ENCODE peak calls at places on chromosome 10, in six cellular contexts. N is adrenal gland, U is WERI-Rb-1, J is body of pancreas, X is transverse colon, P is DND-41. I is an unnamed sample.

GRCh38 chr10:77111611-77112550 is 525.7 kb downstream of the KCNMA1 start:
- DNase-seq in N (no peak), U (peak), J (peak), X (no peak), P (peak), I (no peak)

GRCh38 chr10:64637939-64638338 is 1116.7 kb downstream of the REEP3 start:
- DNase-seq in N (no peak), U (no peak), J (no peak), X (no peak), P (no peak), I (no peak)

GRCh38 chr10:101380353-101381017 is 26.5 kb downstream of the BTRC start:
- DNase-seq in N (no peak), U (no peak), J (no peak), X (no peak), P (no peak), I (no peak)

GRCh38 chr10:78549536-78549935 is 515.9 kb downstream of the RPS24 start:
- DNase-seq in N (no peak), U (no peak), J (no peak), X (no peak), P (no peak), I (no peak)

GRCh38 chr10:113056030-113056429 is 106.0 kb downstream of the TCF7L2 start:
- DNase-seq in N (no peak), U (no peak), J (no peak), X (no peak), P (no peak), I (no peak)

GRCh38 chr10:70920519-70920918 is 32.2 kb upstream of the PCBD1 start:
- DNase-seq in N (no peak), U (no peak), J (peak), X (peak), P (no peak), I (peak)

GRCh38 chr10:112027881-112028280 is 155.7 kb downstream of the GPAM start:
- DNase-seq in N (no peak), U (no peak), J (no peak), X (no peak), P (no peak), I (no peak)

GRCh38 chr10:5575144-5575481 is 50.4 kb downstream of the CALML3 start:
- DNase-seq in N (no peak), U (no peak), J (no peak), X (no peak), P (no peak), I (no peak)

GRCh38 chr10:51269816-51270215 is 195.5 kb downstream of the PRKG1 start:
- DNase-seq in N (peak), U (no peak), J (no peak), X (no peak), P (no peak), I (no peak)

GRCh38 chr10:101235766-101236165 is 6.5 kb upstream of the LBX1 start:
- DNase-seq in N (no peak), U (no peak), J (no peak), X (no peak), P (no peak), I (no peak)

GRCh38 chr10:61835069-61835908 is 66.2 kb upstream of the ARID5B start:
- DNase-seq in N (peak), U (peak), J (peak), X (peak), P (peak), I (no peak)

GRCh38 chr10:7293378-7293920 is 117.4 kb downstream of the SFMBT2 start:
- DNase-seq in N (no peak), U (no peak), J (no peak), X (no peak), P (no peak), I (no peak)

GRCh38 chr10:625751-626711 is 63.4 kb downstream of the DIP2C start:
- DNase-seq in N (no peak), U (no peak), J (no peak), X (no peak), P (no peak), I (no peak)

GRCh38 chr10:86480571-86480970 is 41.0 kb downstream of the WAPL start:
- DNase-seq in N (no peak), U (no peak), J (no peak), X (no peak), P (no peak), I (no peak)

GRCh38 chr10:14545827-14546226 is 215.1 kb upstream of the FRMD4A start:
- DNase-seq in N (no peak), U (no peak), J (no peak), X (no peak), P (no peak), I (no peak)

GRCh38 chr10:22714524-22715289 is at the start of gene PIP4K2A:
- DNase-seq in N (peak), U (peak), J (peak), X (peak), P (peak), I (peak)

GRCh38 chr10:30542001-30542861 is 87.3 kb downstream of the LYZL2 start:
- DNase-seq in N (peak), U (no peak), J (no peak), X (no peak), P (no peak), I (no peak)

GRCh38 chr10:90418869-90419652 is 438.8 kb downstream of the HTR7 start:
- DNase-seq in N (no peak), U (no peak), J (no peak), X (no peak), P (no peak), I (no peak)

GRCh38 chr10:105258036-105258673 is 617.1 kb downstream of the SORCS3 start:
- DNase-seq in N (no peak), U (no peak), J (no peak), X (no peak), P (no peak), I (no peak)

GRCh38 chr10:91838199-91838598 is 40.0 kb downstream of the TNKS2 start:
- DNase-seq in N (no peak), U (peak), J (no peak), X (no peak), P (no peak), I (no peak)

GRCh38 chr10:132665946-132666732 is 119.8 kb downstream of the NKX6-2 start:
- DNase-seq in N (no peak), U (no peak), J (no peak), X (no peak), P (no peak), I (no peak)

GRCh38 chr10:110443239-110444008 is 54.3 kb upstream of the DUSP5 start:
- DNase-seq in N (peak), U (no peak), J (no peak), X (peak), P (no peak), I (no peak)

GRCh38 chr10:74415440-74415839 is 264.4 kb downstream of the ADK start:
- DNase-seq in N (no peak), U (no peak), J (no peak), X (no peak), P (no peak), I (no peak)

GRCh38 chr10:80356563-80356999 is at the start of the genes DYDC1 and DYDC2:
- DNase-seq in N (no peak), U (peak), J (peak), X (peak), P (no peak), I (peak)

DNA sequence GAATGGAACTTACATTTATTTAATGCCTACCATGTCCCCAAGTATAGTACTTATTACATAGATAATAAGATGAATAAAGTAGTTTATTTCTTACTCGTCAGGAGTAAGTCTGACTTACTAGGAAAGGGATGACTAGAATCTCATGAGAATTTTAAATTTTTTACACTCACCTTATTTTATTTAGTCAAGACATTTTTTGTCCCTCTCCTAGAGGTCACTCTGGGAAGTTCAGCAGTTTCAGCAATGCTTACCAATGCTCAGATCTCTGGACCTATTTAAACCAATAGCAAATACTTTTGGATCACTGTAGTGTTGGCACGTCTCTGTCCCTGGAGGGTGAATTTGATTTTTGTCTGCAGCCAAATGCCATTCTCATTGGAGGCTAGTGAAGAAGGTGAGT is 10.7 kb upstream of the ACTA2 start:
- DNase-seq in N (no peak), U (no peak), J (no peak), X (no peak), P (no peak), I (no peak)
- TF ChIP-seq CTCF in N (no peak), U (no peak), J (no peak), X (no peak), P (peak), I (no peak)

GRCh38 chr10:24311888-24312287 is 103.0 kb downstream of the KIAA1217 start:
- DNase-seq in N (no peak), U (no peak), J (no peak), X (no peak), P (no peak), I (no peak)

GRCh38 chr10:24313233-24313632 is 104.3 kb downstream of the KIAA1217 start:
- DNase-seq in N (no peak), U (no peak), J (peak), X (no peak), P (no peak), I (no peak)

GRCh38 chr10:24318517-24318916 is 109.6 kb downstream of the KIAA1217 start:
- DNase-seq in N (no peak), U (no peak), J (peak), X (no peak), P (no peak), I (no peak)

GRCh38 chr10:24310104-24310503 is 101.2 kb downstream of the KIAA1217 start:
- DNase-seq in N (no peak), U (no peak), J (no peak), X (no peak), P (no peak), I (no peak)

DNA sequence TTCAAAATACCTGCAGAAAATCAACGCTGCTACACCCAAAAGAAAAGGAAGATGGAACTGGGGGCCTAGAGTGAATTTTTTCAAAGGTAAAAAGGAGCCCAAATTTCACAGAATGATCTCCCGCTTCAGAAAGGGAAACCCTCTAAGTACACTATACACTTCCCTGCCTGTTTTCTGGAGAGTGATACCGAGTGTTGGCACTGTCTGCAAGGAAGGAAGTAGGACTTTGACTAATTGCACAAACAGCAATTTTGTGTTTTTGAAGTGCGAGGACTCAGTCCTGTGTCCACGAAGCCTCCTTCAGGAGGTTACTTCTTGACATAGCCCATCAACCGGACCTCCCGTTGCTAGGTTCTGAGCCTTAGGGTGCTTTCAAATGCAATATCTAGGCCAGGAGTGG is 106.3 kb downstream of the KIAA1217 start:
- DNase-seq in N (no peak), U (no peak), J (no peak), X (no peak), P (no peak), I (no peak)
- H3K4me3 ChIP-seq in N (no peak), U (no peak), J (no peak), X (no peak), P (no peak), I (no peak)

DNA sequence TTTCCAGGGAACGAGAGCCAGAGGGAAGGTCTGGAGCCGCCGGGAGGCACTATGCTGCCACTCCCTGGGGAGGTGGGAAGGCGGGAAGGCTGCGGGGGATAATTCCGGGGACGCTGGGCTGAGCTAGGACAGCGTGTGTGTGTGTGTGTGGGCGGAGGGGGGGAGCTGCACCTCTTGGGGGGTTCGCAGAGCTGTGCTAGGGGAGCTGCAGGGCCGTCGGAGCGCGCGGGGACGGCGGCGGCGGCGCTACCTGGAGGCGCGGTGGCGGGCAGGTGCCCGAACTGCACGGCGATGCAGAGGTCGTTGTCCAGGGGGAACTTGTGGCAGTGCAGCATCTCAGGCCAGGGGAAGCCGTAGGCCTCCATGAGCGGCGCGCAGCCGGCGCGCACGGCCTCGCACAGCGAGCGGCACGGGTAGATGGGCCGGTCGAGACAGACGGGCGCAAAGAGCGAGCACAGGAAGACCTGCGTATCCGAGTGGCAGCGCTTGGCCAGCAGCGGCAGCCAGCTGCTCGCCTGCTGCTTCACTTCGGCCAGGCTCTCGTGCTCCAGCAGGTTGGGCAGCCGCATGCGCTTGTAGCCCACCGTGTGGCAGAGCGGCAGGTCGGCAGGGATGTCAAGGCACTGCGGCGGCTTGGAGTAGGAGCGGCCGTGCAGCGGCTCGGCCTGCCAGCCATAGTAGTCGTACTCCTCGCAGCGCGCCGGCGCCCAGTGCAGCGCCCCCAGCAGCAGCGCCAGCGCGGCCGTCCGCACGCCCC is 566 bp downstream of the SFRP5 start:
- DNase-seq in N (no peak), U (peak), J (peak), X (no peak), P (no peak), I (no peak)
- TF ChIP-seq CTCF in N (no peak), U (peak), J (no peak), X (no peak), P (no peak), I (no peak)

DNA sequence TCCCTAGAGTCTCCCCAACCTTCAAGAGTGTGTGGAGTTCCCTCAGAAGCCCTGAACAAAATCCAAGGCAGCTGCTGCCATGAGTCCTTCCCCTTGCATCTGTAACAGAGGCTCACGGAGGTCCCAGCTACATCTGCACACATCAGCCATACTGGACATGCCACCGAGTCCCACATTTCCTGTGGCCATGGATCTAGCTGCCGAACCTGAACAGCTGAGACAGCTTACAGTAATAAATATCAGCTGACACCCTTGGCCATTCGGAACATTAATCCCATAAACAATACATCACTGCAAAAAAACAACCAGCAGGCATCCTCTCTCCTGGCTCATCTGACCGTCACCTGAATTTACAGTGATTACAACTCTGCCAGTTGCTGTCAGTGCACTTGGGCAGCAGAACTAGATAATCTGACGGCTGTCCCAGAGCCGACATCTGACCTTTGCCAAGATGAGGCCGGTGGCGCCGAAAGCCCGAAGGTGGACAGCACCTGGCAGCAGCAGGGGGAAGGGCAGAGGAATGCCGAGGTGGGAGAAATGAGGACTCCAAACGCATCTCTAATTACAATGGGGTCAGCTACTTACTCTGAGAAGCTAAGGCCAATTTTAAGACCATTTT is 33.6 kb downstream of the TRIM8 start:
- DNase-seq in N (no peak), U (no peak), J (no peak), X (peak), P (no peak), I (no peak)
- H3K4me3 ChIP-seq in N (no peak), U (no peak), J (no peak), X (no peak), P (no peak), I (no peak)

GRCh38 chr10:84076047-84076388 is 63.3 kb upstream of the GHITM start:
- DNase-seq in N (no peak), U (no peak), J (no peak), X (no peak), P (no peak), I (no peak)

GRCh38 chr10:84075226-84076046 is 63.9 kb upstream of the GHITM start:
- DNase-seq in N (no peak), U (no peak), J (no peak), X (no peak), P (no peak), I (no peak)

GRCh38 chr10:84078771-84079170 is 60.5 kb upstream of the GHITM start:
- DNase-seq in N (no peak), U (no peak), J (no peak), X (no peak), P (no peak), I (no peak)

GRCh38 chr10:84077728-84078127 is 61.6 kb upstream of the GHITM start:
- DNase-seq in N (no peak), U (no peak), J (no peak), X (no peak), P (no peak), I (no peak)

DNA sequence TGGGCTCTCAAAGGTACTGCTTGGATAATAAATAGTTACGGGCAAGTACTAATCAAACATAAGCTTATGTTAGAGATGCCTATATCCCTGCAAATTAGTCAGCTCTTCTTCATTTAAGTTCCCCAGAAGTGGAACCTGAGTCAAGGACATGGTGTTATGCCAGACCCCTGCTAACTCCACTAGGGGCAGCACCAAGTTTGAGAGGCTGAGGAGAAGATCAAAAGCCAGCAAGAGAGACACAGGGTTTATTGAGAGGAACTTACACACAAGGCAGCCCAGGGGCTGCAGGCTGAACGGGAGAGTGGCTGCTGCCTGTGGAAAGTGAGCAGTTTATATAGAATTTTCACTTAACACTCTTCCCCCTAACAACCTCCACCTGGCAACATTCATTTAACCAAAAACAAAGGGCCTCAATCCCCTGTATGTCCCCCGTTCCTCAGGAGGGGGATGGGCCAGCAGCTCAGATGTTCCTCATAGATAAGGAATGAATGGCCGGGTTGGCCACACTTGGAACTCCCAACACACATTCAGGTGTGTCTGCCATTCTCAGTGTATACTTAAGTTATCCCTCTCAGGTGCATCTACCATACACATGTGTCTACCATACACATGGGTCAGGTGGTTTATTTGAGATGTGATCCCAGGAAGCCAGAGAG is 62.6 kb upstream of the GHITM start:
- DNase-seq in N (no peak), U (peak), J (no peak), X (no peak), P (peak), I (no peak)
- TF ChIP-seq CTCF in N (no peak), U (peak), J (no peak), X (peak), P (peak), I (no peak)

I was measured in colonic mucosa.